ENCODE peak calls at places on chromosomes 11 and 22, in eight cellular contexts. S is HL-60, Q is astrocyte of the spinal cord, E is mesothelial cell of epicardium, Z is HS-27A, G is A673, F is NCI-H774, C is HuH-7. P is an unnamed sample.

GRCh38 chr11:131867457-131868257 is 497.2 kb downstream of the NTM start:
- DNase-seq in E (peak; percentile 38), F (peak; percentile 80), C (peak; percentile 15), Q (peak; percentile 91), S (peak; percentile 6), G (peak; percentile 91), Z (no peak), P (peak; percentile 40)

GRCh38 chr11:130211781-130212401 is 52.3 kb downstream of the ST14 start:
- DNase-seq in F (no peak), Z (no peak), G (no peak), Q (no peak), S (no peak), E (peak; percentile 16), C (peak; percentile 5), P (no peak)

GRCh38 chr22:37244114-37244921 is at the start of gene RAC2:
- DNase-seq in E (no peak), Q (peak; percentile 55), G (peak; percentile 75), F (no peak), C (no peak), S (peak; percentile 99), Z (no peak), P (no peak)

GRCh38 chr11:130826572-130826971 is 89.7 kb downstream of the SNX19 start:
- DNase-seq in Q (no peak), F (no peak), G (no peak), C (no peak), Z (no peak), S (no peak), E (no peak), P (no peak)

GRCh38 chr11:2213384-2213842 is 41.8 kb upstream of the TH start:
- DNase-seq in S (peak; percentile 3), Z (no peak), Q (no peak), C (no peak), G (peak; percentile 66), E (peak; percentile 6), F (no peak), P (no peak)

GRCh38 chr11:35206616-35207015 is 67.6 kb downstream of the CD44 start:
- DNase-seq in F (no peak), Q (no peak), G (no peak), C (no peak), Z (no peak), S (no peak), E (no peak), P (no peak)

GRCh38 chr22:29096736-29097669 is 24.2 kb downstream of the KREMEN1 start:
- DNase-seq in Z (no peak), C (peak; percentile 85), G (no peak), F (no peak), E (no peak), S (no peak), Q (no peak), P (no peak)

GRCh38 chr22:44229809-44230208 is 49.1 kb downstream of the PARVG start:
- DNase-seq in F (no peak), Z (no peak), E (no peak), G (no peak), S (no peak), Q (no peak), C (no peak), P (no peak)

GRCh38 chr11:33891714-33892327 is at the start of gene LMO2:
- DNase-seq in G (peak; percentile 54), S (peak; percentile 82), Z (no peak), C (no peak), Q (no peak), F (peak; percentile 59), E (no peak), P (no peak)

GRCh38 chr11:64114231-64114630 is 51.7 kb downstream of the MACROD1 start:
- DNase-seq in Q (no peak), S (no peak), F (no peak), Z (no peak), E (no peak), C (no peak), G (no peak), P (no peak)

GRCh38 chr11:16612801-16613400 is 125.5 kb upstream of the C11orf58 start:
- DNase-seq in E (no peak), Z (no peak), G (peak; percentile 42), S (no peak), Q (no peak), C (no peak), F (no peak), P (no peak)

GRCh38 chr11:65793625-65794400 is 7.0 kb downstream of the OVOL1 start:
- DNase-seq in E (no peak), S (no peak), G (no peak), F (peak; percentile 10), Z (no peak), Q (no peak), C (no peak), P (no peak)

GRCh38 chr11:110972640-110973039 is 260.4 kb upstream of the ARHGAP20 start:
- DNase-seq in G (peak; percentile 65), C (no peak), S (peak; percentile 32), F (no peak), E (no peak), Q (peak; percentile 72), Z (no peak), P (no peak)

GRCh38 chr11:129023968-129024676 is 81.5 kb upstream of the TP53AIP1 start:
- DNase-seq in F (peak; percentile 9), Q (peak; percentile 38), C (no peak), G (peak; percentile 35), Z (no peak), E (no peak), S (no peak), P (no peak)

GRCh38 chr11:59754494-59754858 is 700 bp upstream of the STX3 start:
- DNase-seq in E (no peak), F (no peak), C (peak; percentile 23), S (no peak), Z (no peak), Q (peak; percentile 29), G (peak; percentile 42), P (no peak)

GRCh38 chr11:75063732-75064314 is 32.9 kb downstream of the OR2AT4 start:
- DNase-seq in Q (no peak), G (no peak), F (no peak), S (no peak), C (no peak), Z (no peak), E (no peak), P (no peak)

GRCh38 chr11:113874096-113874919 is 1.1 kb downstream of the USP28 start:
- DNase-seq in G (peak; percentile 38), F (no peak), E (no peak), Z (no peak), Q (peak; percentile 35), S (no peak), C (no peak), P (no peak)

GRCh38 chr11:101692980-101693379 is 109.2 kb upstream of the TRPC6 start:
- DNase-seq in E (no peak), F (no peak), C (no peak), Q (no peak), G (no peak), S (no peak), Z (no peak), P (no peak)

GRCh38 chr11:111694851-111695250 is 71.3 kb downstream of the PPP2R1B start:
- DNase-seq in E (no peak), C (no peak), Z (peak; percentile 31), Q (peak; percentile 90), F (no peak), G (no peak), S (no peak), P (no peak)

GRCh38 chr11:72584293-72584921 is 89.8 kb downstream of the PDE2A start:
- DNase-seq in G (no peak), S (peak; percentile 53), F (no peak), Q (no peak), E (no peak), C (no peak), Z (no peak), P (no peak)

GRCh38 chr11:45859661-45860140 is 12.4 kb downstream of the CRY2 start:
- DNase-seq in Q (peak; percentile 96), F (no peak), Z (peak; percentile 45), S (no peak), G (peak; percentile 97), E (no peak), C (no peak), P (no peak)

GRCh38 chr22:32353840-32354239 is 3.8 kb upstream of the RFPL3 start:
- DNase-seq in C (no peak), F (no peak), G (no peak), Q (no peak), S (no peak), Z (no peak), E (no peak), P (no peak)

GRCh38 chr22:31477329-31477728 is 12.3 kb downstream of the EIF4ENIF1 start:
- DNase-seq in Q (no peak), G (no peak), F (no peak), E (no peak), Z (no peak), C (no peak), S (no peak), P (peak; percentile 35)

GRCh38 chr11:72587696-72588095 is 86.5 kb downstream of the PDE2A start:
- DNase-seq in Z (no peak), G (no peak), S (no peak), Q (no peak), C (no peak), E (no peak), F (no peak), P (no peak)

GRCh38 chr22:35611891-35612576 is 5.1 kb downstream of the MB start:
- DNase-seq in Q (no peak), F (no peak), Z (no peak), G (no peak), C (no peak), S (no peak), E (no peak), P (no peak)

GRCh38 chr11:41431784-41432183 is 27.7 kb downstream of the LRRC4C start:
- DNase-seq in Q (no peak), G (peak; percentile 76), S (no peak), C (peak; percentile 1), E (peak; percentile 21), Z (no peak), F (no peak), P (no peak)

GRCh38 chr11:71929491-71929890 is 645 bp downstream of the RNF121 start:
- DNase-seq in E (no peak), F (no peak), Z (no peak), S (no peak), G (no peak), Q (no peak), C (no peak), P (no peak)

GRCh38 chr11:46718155-46719019 is 626 bp upstream of the F2 start:
- DNase-seq in E (no peak), S (no peak), F (peak; percentile 82), C (peak; percentile 85), Z (no peak), Q (no peak), G (no peak), P (no peak)

GRCh38 chr11:134244593-134244992 is 8.6 kb downstream of the THYN1 start:
- DNase-seq in Q (no peak), F (no peak), G (peak; percentile 9), E (no peak), Z (no peak), S (peak; percentile 23), C (peak; percentile 36), P (no peak)

GRCh38 chr11:41457216-41458014 is 2.0 kb downstream of the LRRC4C start:
- DNase-seq in S (no peak), E (no peak), Q (no peak), G (no peak), C (no peak), Z (no peak), F (no peak), P (no peak)

GRCh38 chr11:1963864-1964263 is 16.7 kb downstream of the MRPL23 start:
- DNase-seq in Q (no peak), G (no peak), E (no peak), F (no peak), C (no peak), S (no peak), Z (no peak), P (no peak)

GRCh38 chr11:47028530-47029093 is 92.1 kb downstream of the CSTPP1 start:
- DNase-seq in Z (no peak), F (no peak), Q (no peak), S (no peak), G (no peak), E (no peak), C (no peak), P (no peak)

GRCh38 chr22:40397436-40397835 is 27.0 kb downstream of the SGSM3 start:
- DNase-seq in S (no peak), Q (peak; percentile 38), G (peak; percentile 92), Z (no peak), C (no peak), E (no peak), F (no peak), P (no peak)

GRCh38 chr22:40070701-40071100 is 75.9 kb downstream of the FAM83F start:
- DNase-seq in C (no peak), Q (no peak), S (no peak), E (no peak), G (no peak), F (no peak), Z (no peak), P (no peak)

P was measured in GM18507.